ENCODE peak calls at places on chromosomes 4 and X, in five cellular contexts. R is HCT116, L is spleen, C is esophagus muscularis mucosa, F is heart left ventricle. T is an unnamed sample.

GRCh38 chr4:26493461-26493860 is 3.2 kb upstream of the CCKAR start:
- DNase-seq in R (no peak), L (no peak), C (peak), F (no peak), T (no peak)

GRCh38 chrX:100649550-100650356 is 5.8 kb downstream of the SRPX2 start:
- DNase-seq in F (peak), L (no peak), C (no peak), R (no peak), T (no peak)

GRCh38 chrX:136738049-136738729 is 42.5 kb downstream of the ARHGEF6 start:
- DNase-seq in F (no peak), R (no peak), C (no peak), L (no peak), T (no peak)

GRCh38 chrX:139081965-139082364 is 370.4 kb upstream of the FGF13 start:
- DNase-seq in C (no peak), R (no peak), F (no peak), L (no peak), T (no peak)

GRCh38 chr4:174586651-174587050 is 64.4 kb upstream of the HPGD start:
- DNase-seq in C (no peak), F (no peak), L (no peak), R (no peak), T (no peak)

GRCh38 chr4:6019316-6020263 is 1.4 kb upstream of the C4orf50 start:
- DNase-seq in R (peak), L (no peak), C (no peak), F (no peak), T (peak)

GRCh38 chr4:146186556-146186955 is 11.0 kb downstream of the LSM6 start:
- DNase-seq in L (no peak), R (no peak), C (no peak), F (no peak), T (no peak)

GRCh38 chr4:123433573-123433972 is 37.0 kb downstream of the SPRY1 start:
- DNase-seq in F (no peak), L (no peak), C (no peak), R (no peak), T (no peak)

GRCh38 chr4:87313756-87314155 is 8.9 kb downstream of the HSD17B13 start:
- DNase-seq in L (no peak), C (no peak), R (no peak), F (no peak), T (no peak)

GRCh38 chr4:121198261-121198660 is 34.1 kb upstream of the TNIP3 start:
- DNase-seq in L (no peak), R (no peak), C (no peak), F (no peak), T (no peak)

GRCh38 chr4:42048394-42048793 is 58.1 kb downstream of the SLC30A9 start:
- DNase-seq in R (no peak), L (no peak), C (no peak), F (no peak), T (peak)

GRCh38 chr4:173883821-173884220 is 353.8 kb upstream of the HAND2 start:
- DNase-seq in C (no peak), L (no peak), F (no peak), R (no peak), T (no peak)

GRCh38 chr4:19807505-19807904 is 444.2 kb upstream of the SLIT2 start:
- DNase-seq in F (no peak), R (no peak), L (no peak), C (no peak), T (no peak)

GRCh38 chr4:73872331-73873108 is 3.3 kb downstream of the CXCL1 start:
- DNase-seq in R (no peak), L (no peak), C (no peak), F (no peak), T (no peak)

GRCh38 chr4:183356931-183357675 is 34.9 kb upstream of the CLDN24 start:
- DNase-seq in R (no peak), F (no peak), C (no peak), L (peak), T (no peak)

GRCh38 chr4:55124337-55125076 is 888 bp downstream of the KDR start:
- DNase-seq in R (no peak), F (peak), C (no peak), L (no peak), T (no peak)

GRCh38 chrX:37755073-37755472 is 24.8 kb upstream of the CYBB start:
- DNase-seq in F (no peak), L (no peak), C (no peak), R (no peak), T (no peak)

GRCh38 chr4:113657834-113658233 is 103.7 kb downstream of the CAMK2D start:
- DNase-seq in L (no peak), F (no peak), R (no peak), C (no peak), T (no peak)

GRCh38 chrX:102712967-102713677 is 874 bp downstream of the GPRASP2 start:
- DNase-seq in C (no peak), R (no peak), L (no peak), F (peak), T (peak)

GRCh38 chr4:108683479-108683878 is 33.1 kb downstream of the OSTC start:
- DNase-seq in R (peak), C (no peak), L (no peak), F (no peak), T (no peak)

GRCh38 chr4:16443504-16444088 is 217.3 kb upstream of the TAPT1 start:
- DNase-seq in C (peak), F (no peak), R (peak), L (no peak), T (no peak)

GRCh38 chr4:140061883-140062282 is 92.1 kb downstream of the MAML3 start:
- DNase-seq in L (no peak), F (no peak), C (no peak), R (no peak), T (no peak)
- TF ChIP-seq POLR2A in L (no peak), F (no peak), C (no peak), R (no peak), T (no peak)

DNA sequence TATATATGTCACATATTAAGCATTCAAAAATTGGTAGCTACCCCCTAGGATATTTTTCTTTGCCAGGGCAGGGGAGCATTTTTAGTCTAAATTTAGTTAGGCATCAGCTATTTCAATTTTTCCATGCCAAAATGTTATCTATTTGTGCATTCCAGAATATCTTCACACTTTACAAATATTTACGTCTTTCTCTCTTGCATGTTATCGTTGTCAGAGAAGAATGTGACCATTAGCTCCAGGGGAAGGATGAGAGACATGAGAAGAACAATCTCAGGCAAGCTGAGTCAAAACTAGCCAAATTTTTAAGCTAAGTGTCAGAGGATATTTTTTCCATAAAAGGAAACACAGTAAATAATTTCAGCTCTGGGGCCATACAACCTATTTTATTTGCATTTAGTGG is 885.0 kb upstream of the EPHA5 start:
- DNase-seq in L (no peak), F (no peak), R (no peak), C (no peak), T (no peak)
- TF ChIP-seq POLR2A in L (no peak), F (no peak), R (no peak), C (no peak), T (no peak)

DNA sequence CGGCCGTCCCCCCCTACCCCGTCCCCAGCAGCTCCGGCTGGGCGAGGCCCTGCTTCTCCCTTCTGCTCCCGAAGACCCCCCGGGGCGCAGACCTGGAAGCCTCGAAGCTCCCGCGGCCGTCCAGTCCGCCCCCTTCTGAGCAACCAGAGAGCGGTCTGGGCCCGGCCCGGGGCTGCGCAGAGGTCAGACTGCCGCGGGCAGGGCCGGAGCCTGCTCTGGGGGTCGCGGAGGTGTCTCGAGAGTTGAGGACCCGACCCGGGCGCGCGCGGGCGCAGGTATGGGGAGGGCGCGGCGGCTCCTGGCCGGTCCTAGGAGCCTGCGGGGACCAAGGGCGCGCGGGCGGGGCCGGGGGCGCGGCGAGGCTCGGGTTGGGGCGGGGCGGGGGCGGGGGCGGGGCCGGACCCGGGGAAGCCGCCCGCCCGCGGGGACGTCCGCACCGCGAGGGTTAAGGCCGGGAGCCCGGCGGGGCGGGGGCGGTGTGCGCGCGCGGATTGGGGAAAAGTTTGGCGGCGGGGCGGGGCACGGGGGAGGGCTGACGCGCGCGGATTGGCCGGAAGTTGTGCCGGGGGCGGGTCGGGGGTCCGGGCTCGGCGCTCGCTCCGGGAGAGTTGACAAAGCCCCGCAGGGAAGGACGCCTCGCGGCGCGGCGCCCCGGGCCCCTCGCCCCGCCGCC is at the start of gene FGFRL1:
- DNase-seq in R (peak), C (peak), L (peak), F (peak), T (peak)
- TF ChIP-seq POLR2A in R (no peak), C (no peak), L (no peak), F (no peak), T (peak)

GRCh38 chr4:48340905-48341775 is at the start of gene SLAIN2:
- DNase-seq in C (peak), R (peak), F (peak), L (peak), T (peak)
- TF ChIP-seq POLR2A in C (peak), R (peak), F (peak), L (peak), T (peak)

DNA sequence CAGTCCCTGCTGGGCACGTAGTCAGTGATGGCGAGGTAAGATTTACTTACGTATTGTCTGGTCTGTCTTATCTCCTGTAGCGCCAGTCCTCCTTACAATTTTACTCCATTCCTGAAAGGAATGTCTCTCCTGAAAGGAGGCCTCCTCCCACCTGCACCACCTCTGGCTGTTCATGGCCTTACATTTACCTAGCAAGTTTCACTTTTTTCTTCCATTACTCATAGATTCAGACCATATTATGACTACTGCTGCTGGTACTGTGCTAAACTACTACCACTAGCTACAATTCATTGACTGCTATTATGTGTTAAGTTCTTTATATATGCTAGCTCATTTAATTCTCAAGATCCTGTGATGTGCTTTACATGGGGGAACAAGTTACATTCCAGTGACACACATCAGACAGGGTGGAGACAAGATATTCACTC is 189.9 kb downstream of the BMPR1B start:
- DNase-seq in F (no peak), L (no peak), C (no peak), R (no peak), T (no peak)
- TF ChIP-seq POLR2A in F (no peak), L (no peak), C (no peak), R (no peak), T (no peak)

DNA sequence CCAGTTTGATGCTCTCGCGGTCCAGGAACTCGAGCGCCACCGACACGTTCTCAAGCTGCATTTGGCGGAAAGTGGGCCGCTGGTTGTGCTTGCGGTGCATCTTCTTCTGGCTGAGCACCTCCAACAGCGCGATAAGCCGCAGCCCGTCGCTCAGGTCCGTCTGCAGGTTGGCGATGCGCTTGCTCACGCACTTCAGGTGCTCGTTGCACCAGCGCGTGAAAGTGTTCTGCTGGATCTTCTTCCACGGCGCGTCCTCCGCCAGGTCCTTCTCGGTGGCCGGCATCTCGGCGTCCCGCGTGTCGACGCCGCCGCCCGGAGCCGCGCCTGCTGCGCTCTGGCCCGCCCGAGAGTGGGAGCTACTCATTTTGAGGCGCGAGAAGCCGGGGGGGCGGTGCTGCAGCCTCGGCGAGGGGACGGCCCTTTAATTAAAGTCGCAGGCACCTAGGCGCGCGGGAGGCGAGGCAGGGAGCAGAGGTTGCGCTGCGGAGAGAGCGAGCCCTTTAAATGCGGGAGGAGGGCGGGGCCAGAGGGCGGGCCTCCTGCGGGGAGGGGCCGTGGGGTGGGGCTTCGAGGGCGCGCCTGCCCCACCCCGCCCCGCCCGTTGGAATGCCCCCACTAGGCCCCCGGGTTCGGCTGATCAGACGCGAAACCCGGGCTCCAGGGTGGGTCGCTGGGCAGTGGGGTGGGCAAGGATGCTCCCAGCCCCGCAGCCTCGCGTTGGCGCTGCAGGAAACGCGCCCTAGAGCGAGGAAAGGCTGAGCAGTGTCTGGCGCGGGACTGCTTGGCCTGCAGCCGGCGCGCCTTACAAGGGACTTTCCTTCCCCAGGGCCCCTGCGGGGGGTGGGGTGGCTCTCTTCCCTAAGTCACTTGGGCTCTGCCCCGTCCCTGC is 3.3 kb downstream of the FLNA start:
- DNase-seq in C (peak), L (peak), R (peak), F (peak), T (peak)
- TF ChIP-seq POLR2A in C (peak), L (peak), R (peak), F (peak), T (peak)